ENCODE peak calls at places on chromosomes 2 and 18, in nine cellular contexts. G is endothelial cell, V is PC-9, J is psoas muscle, B is left ventricle myocardium inferior, F is dorsolateral prefrontal cortex, N is sigmoid colon, E is DND-41, H is K562. T is an unnamed sample.

GRCh38 chr18:54247488-54248175 is 21.7 kb upstream of the POLI start:
- DNase-seq in N (no peak), E (no peak), B (no peak), V (no peak), G (no peak), F (no peak), J (no peak), H (no peak), T (no peak)

GRCh38 chr18:79252904-79253633 is 142.7 kb upstream of the NFATC1 start:
- DNase-seq in J (no peak), H (no peak), G (no peak), B (no peak), F (no peak), E (no peak), V (no peak), N (no peak), T (no peak)

GRCh38 chr2:153169567-153169966 is 309.0 kb downstream of the RPRM start:
- DNase-seq in F (no peak), H (no peak), V (no peak), E (no peak), J (no peak), N (no peak), G (no peak), B (no peak), T (no peak)

GRCh38 chr2:235644191-235644590 is 150.3 kb downstream of the AGAP1 start:
- DNase-seq in H (no peak), J (no peak), N (no peak), B (no peak), E (no peak), V (no peak), G (no peak), F (peak), T (no peak)

GRCh38 chr2:186780701-186781316 is 68.2 kb downstream of the ZSWIM2 start:
- DNase-seq in E (no peak), J (no peak), V (no peak), G (no peak), H (no peak), F (no peak), N (no peak), B (no peak), T (no peak)

GRCh38 chr2:656676-657075 is 20.5 kb downstream of the TMEM18 start:
- DNase-seq in V (no peak), H (no peak), E (peak), N (no peak), J (no peak), G (no peak), F (no peak), B (no peak), T (no peak)

GRCh38 chr2:205051417-205051816 is 506.1 kb downstream of the PARD3B start:
- DNase-seq in E (no peak), B (no peak), N (no peak), H (no peak), F (no peak), J (no peak), G (no peak), V (no peak), T (no peak)

GRCh38 chr2:231928901-231929725 is 2.9 kb upstream of the NPPC start:
- DNase-seq in G (no peak), J (no peak), E (no peak), H (no peak), V (no peak), F (no peak), B (no peak), N (peak), T (no peak)

GRCh38 chr2:239250216-239251071 is 150.4 kb downstream of the HDAC4 start:
- DNase-seq in E (no peak), J (no peak), B (no peak), G (no peak), V (no peak), N (peak), H (no peak), F (no peak), T (no peak)

GRCh38 chr2:222976521-222977076 is 75.4 kb upstream of the KCNE4 start:
- DNase-seq in H (no peak), E (no peak), F (no peak), G (no peak), B (no peak), V (no peak), N (no peak), J (no peak), T (no peak)

GRCh38 chr2:222318026-222318711 is 19.4 kb upstream of the PAX3 start:
- DNase-seq in V (peak), N (no peak), E (no peak), J (peak), G (peak), H (no peak), F (no peak), B (peak), T (peak)

DNA sequence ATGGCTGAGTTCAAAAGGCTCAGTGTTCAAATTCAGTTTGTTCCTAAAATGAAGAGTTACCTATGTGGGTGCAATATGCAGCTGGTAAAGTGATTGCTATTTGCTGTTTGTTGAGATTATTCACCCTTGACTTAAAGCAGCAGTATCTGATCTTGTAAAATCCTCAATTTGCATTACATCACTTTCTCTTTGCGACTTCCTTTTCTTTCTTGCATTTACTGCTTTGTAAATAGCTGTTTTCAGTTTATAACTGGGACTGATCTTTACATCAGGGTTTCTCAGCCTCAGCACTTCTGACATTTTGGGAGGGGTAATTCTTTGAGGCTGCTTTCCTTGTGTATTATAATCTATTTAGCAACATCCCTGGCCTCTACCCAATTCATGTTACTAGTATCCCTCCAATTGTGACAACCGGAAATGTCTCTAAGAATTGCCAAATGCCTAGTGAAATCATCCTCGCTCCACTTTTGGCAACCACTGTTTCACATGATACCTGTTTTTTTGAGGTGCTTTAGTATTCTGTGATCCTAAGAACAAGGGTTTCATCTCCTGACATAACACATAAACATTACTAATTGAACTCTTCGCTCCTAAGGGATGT is 12.1 kb upstream of the ERCC3 start:
- DNase-seq in H (no peak), F (no peak), E (no peak), N (no peak), G (no peak), V (no peak), B (no peak), J (no peak), T (no peak)
- TF ChIP-seq CTCF in H (no peak), F (no peak), E (no peak), N (no peak), G (no peak), V (no peak), B (no peak), J (no peak), T (no peak)

GRCh38 chr18:21853020-21853419 is 112.4 kb downstream of the MIB1 start:
- DNase-seq in E (no peak), B (no peak), F (no peak), H (no peak), V (no peak), J (no peak), N (no peak), G (no peak), T (no peak)

GRCh38 chr18:21853972-21854563 is 113.5 kb downstream of the MIB1 start:
- DNase-seq in J (no peak), H (no peak), N (no peak), E (no peak), V (no peak), B (no peak), F (no peak), G (no peak), T (no peak)

GRCh38 chr18:21855432-21855831 is 114.8 kb downstream of the MIB1 start:
- DNase-seq in G (no peak), J (no peak), N (no peak), F (no peak), H (no peak), V (no peak), B (no peak), E (no peak), T (no peak)

DNA sequence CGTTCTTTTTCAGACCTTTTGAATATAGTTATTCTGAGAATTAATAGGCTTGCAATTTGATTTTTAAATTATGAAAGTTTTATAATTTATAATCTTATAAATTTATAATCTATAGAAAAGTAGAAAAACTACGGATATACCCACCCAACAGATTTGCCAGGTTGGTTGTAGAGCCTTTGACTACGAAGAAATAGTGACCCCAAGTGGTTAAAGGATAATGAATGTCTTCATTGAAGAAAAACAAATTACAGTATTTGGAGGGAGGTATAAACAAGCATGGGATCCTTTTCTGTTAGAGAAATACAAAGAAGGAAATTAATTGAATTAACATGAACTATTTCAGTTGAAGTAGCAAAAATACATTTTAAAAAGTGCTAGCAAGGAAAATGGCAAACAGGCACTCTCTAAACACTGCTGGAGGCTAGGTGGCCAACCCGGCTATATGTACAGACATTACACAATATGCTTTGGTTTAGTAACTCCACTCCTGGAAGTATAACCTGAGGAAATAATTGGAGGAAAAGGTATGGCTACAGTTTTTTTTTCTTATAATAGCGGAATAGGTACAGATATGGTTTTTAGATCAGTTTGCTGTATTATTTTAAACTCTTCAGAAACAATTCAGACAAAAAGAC is 110.9 kb downstream of the MIB1 start:
- DNase-seq in V (no peak), E (no peak), N (no peak), G (no peak), H (no peak), F (no peak), B (no peak), J (no peak), T (no peak)
- TF ChIP-seq CTCF in V (no peak), E (peak), N (no peak), G (no peak), H (peak), F (peak), B (peak), J (peak), T (no peak)

GRCh38 chr2:136175868-136176267 is 57.9 kb upstream of the CXCR4 start:
- DNase-seq in G (no peak), H (no peak), N (no peak), V (no peak), E (no peak), F (no peak), J (no peak), B (no peak), T (no peak)
- TF ChIP-seq CTCF in G (no peak), H (no peak), N (no peak), V (no peak), E (no peak), F (no peak), J (no peak), B (no peak), T (no peak)

GRCh38 chr2:218904176-218904575 is 23.5 kb downstream of the WNT10A start:
- DNase-seq in F (no peak), B (no peak), J (no peak), N (no peak), E (no peak), G (no peak), H (no peak), V (no peak), T (no peak)

DNA sequence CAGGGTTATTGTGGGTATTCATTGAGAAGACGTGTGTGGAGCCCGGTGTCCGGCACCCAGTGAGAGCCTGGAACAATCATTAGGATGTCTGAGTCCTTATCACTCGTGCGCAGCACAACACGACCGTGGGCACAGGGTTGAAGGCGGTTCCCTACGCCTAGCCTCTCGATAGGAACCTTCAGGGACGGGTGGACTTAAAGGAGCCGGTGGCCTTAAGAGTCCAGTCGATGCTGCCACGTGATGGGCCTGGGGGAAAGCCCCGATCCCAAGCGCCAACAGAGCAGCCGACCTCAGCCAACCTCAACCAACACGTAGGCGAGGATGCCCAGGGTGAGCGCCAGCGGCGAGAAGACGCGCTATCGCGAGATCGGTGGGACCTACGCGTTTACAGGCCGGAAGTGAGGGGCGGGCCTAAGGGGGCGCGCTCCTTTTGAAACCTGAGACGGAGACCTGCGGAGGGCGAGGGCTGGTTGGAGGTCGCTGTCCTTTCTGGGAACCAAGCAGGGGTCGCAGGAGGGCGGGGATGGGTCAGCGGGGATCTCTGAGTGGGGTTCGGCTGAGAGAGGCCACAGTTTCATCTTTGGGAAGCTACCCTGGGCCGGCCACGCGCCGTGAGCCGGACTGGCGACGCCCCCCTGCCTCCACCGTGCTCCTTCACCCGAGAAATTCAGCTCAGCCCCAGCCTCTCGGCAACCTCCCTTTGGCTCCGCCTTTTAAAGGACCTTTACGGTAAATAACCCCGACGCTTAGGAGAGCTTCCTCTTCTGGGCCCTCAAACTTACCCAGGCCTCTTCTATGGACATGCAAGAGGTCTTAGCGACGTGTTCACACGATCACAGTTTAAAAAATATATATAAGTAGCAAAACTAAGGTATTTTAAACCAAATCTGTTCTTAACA is 28.3 kb downstream of the WNT10A start:
- DNase-seq in E (no peak), H (peak), B (peak), F (peak), G (peak), J (peak), N (peak), V (peak), T (peak)
- TF ChIP-seq CTCF in E (no peak), H (peak), B (no peak), F (no peak), G (no peak), J (no peak), N (no peak), V (no peak), T (no peak)

GRCh38 chr2:2739231-2739795 is 408.2 kb upstream of the MYT1L start:
- DNase-seq in E (no peak), V (no peak), H (no peak), J (no peak), B (no peak), G (no peak), N (no peak), F (no peak), T (no peak)

GRCh38 chr2:2735041-2735440 is 404.0 kb upstream of the MYT1L start:
- DNase-seq in G (no peak), F (no peak), B (no peak), E (no peak), J (no peak), N (no peak), V (no peak), H (no peak), T (no peak)

GRCh38 chr2:2734308-2734707 is 403.2 kb upstream of the MYT1L start:
- DNase-seq in J (no peak), E (no peak), V (no peak), N (no peak), G (no peak), H (no peak), B (no peak), F (no peak), T (no peak)

GRCh38 chr2:2740238-2740775 is 409.2 kb upstream of the MYT1L start:
- DNase-seq in V (no peak), B (no peak), F (no peak), N (no peak), G (no peak), H (no peak), J (no peak), E (no peak), T (no peak)

GRCh38 chr2:2738276-2738675 is 407.2 kb upstream of the MYT1L start:
- DNase-seq in H (no peak), B (no peak), E (no peak), F (no peak), J (no peak), V (no peak), N (no peak), G (no peak), T (no peak)
- TF ChIP-seq CTCF in H (no peak), B (no peak), E (no peak), F (no peak), J (no peak), V (no peak), N (no peak), G (no peak), T (no peak)

DNA sequence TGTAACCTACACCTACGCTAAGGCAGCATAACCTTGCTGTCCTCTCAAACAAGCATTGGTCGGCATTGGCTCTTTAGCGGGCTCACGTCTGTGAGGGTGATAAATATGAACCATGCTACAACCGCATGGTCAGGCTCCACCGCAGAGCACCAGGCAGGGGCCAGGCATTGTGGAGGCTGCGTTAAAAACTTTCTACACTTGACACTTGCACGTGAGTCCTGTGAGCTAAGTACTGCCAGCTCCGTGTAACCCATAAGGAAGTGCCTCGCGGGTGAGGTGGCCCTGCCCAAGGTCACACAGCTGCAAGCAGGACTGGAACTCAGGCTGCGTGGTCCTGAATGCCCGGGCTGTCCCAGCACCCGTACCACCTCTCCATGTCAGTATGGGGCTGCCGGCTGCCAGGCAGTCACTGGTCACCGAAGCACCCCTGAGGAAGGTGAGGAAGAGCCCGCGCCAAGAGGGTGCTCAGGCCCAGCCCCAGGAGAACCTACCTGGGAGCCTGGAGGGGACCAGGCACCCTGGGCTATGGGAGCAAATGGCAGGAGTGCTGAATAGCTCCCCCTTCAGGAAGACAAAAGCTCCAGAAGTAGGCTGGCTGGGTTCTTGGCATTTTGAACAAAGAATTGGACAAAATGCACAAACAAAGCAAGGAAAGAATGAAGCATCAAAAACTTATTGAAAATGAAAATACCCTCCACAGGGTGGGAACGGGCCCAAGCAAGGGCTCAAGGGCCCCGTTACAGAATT is 271.1 kb upstream of the RAB6C start:
- DNase-seq in V (no peak), G (no peak), H (peak), E (no peak), F (no peak), J (no peak), B (no peak), N (no peak), T (no peak)
- TF ChIP-seq CTCF in V (no peak), G (no peak), H (peak), E (peak), F (no peak), J (no peak), B (no peak), N (no peak), T (no peak)

GRCh38 chr18:57697434-57697833 is 75.8 kb upstream of the NARS1 start:
- DNase-seq in N (no peak), B (no peak), J (no peak), H (no peak), G (no peak), F (no peak), V (no peak), E (no peak), T (no peak)

GRCh38 chr18:57698571-57699276 is 77.1 kb upstream of the NARS1 start:
- DNase-seq in E (no peak), J (no peak), H (no peak), V (no peak), G (no peak), N (no peak), F (no peak), B (no peak), T (no peak)
- TF ChIP-seq CTCF in E (no peak), J (no peak), H (no peak), V (no peak), G (no peak), N (no peak), F (no peak), B (no peak), T (no peak)

GRCh38 chr18:62037012-62037742 is 144.4 kb upstream of the RNF152 start:
- DNase-seq in F (no peak), G (no peak), H (no peak), J (no peak), E (no peak), V (no peak), N (no peak), B (no peak), T (no peak)

GRCh38 chr18:62033207-62033606 is 140.4 kb upstream of the RNF152 start:
- DNase-seq in N (no peak), F (no peak), J (no peak), V (no peak), B (no peak), G (no peak), E (no peak), H (no peak), T (no peak)

GRCh38 chr18:62033756-62034155 is 140.9 kb upstream of the RNF152 start:
- DNase-seq in H (no peak), F (no peak), G (no peak), N (no peak), J (no peak), V (no peak), E (no peak), B (no peak), T (no peak)

DNA sequence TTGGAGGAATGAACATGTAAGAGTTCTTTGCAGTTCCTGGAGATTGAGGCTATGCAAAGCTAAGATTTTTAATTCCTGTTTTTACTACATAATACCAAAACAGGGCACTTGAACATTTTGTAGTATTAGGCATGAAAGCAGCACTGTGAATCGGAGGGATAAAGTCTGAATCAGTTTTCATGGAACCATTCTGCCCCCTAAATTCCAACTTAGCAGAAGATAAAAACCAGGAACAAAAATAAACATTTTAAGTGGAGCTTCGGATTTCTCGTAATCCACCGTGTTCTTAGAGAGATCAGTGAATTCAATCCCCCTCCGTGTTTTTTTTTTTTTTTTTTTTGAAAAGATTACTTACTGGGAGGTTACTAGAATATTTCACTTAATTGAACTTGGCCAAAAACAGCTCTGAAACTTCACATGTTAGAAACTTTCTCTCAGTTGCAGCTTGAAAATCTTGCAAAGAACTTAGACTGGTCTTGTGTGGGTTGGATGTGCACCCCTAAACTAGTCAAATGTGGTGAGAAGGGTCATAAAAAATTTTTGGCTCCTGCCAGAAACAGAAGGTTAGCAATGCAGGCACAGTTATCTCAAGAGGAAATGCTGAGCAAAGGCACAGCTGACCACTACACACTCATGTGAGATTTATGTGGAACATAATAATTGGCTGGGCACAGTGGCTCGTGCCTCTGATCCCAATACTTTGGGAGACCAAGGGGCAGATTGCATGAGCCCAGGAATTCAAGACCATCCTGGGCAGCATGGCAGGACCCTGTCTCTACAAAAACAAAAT is 145.4 kb upstream of the RNF152 start:
- DNase-seq in J (no peak), N (no peak), E (no peak), G (no peak), F (no peak), B (no peak), V (no peak), H (no peak), T (no peak)
- TF ChIP-seq CTCF in J (no peak), N (no peak), E (no peak), G (no peak), F (no peak), B (no peak), V (no peak), H (no peak), T (no peak)

T was measured in activated B cell treated with CpG ODN at 0.5 μM for 24 hours.